ENCODE peak calls at places on chromosomes 16 and 17, in nine cellular contexts. W is hepatocyte; F is transverse colon; N is cardiac fibroblast; I is fibroblast of lung; Z is upper lobe of right lung; Q is gastrocnemius medialis; X is A549; O is activated CD8-positive, alpha-beta T cell treated with anti-CD3 and anti-CD28 coated beads for 36 hours. C is an unnamed sample.

GRCh38 chr16:1450841-1451240 is 6.5 kb upstream of the CCDC154 start:
- DNase-seq in W (no peak), Z (no peak), O (no peak), X (no peak), Q (no peak), F (no peak), I (no peak), N (no peak), C (no peak)

GRCh38 chr17:44981221-44981968 is 13.3 kb upstream of the C1QL1 start:
- DNase-seq in I (peak), O (no peak), Q (no peak), W (peak), F (no peak), N (peak), X (peak), Z (no peak), C (peak)

GRCh38 chr17:19502517-19502916 is 31.1 kb upstream of the SLC47A1 start:
- DNase-seq in I (no peak), W (no peak), F (no peak), Z (peak), N (no peak), O (peak), X (no peak), Q (no peak), C (no peak)

GRCh38 chr16:57310801-57311200 is 26.3 kb upstream of the PLLP start:
- DNase-seq in F (no peak), X (no peak), O (no peak), Q (no peak), W (no peak), Z (no peak), I (no peak), N (no peak), C (no peak)

GRCh38 chr17:2711608-2712299 is at the start of gene CLUH:
- DNase-seq in Q (peak), F (peak), I (peak), N (peak), O (peak), Z (peak), W (peak), X (peak), C (peak)

GRCh38 chr16:28951410-28951943 is 740 bp downstream of the NFATC2IP start:
- DNase-seq in O (peak), X (no peak), Z (no peak), F (peak), I (no peak), N (no peak), W (peak), Q (no peak), C (no peak)

GRCh38 chr17:72456026-72456569 is 335.3 kb downstream of the SOX9 start:
- DNase-seq in I (peak), W (peak), Z (no peak), N (peak), O (no peak), F (peak), X (peak), Q (no peak), C (peak)

GRCh38 chr16:74679983-74680382 is 13.3 kb upstream of the RFWD3 start:
- DNase-seq in Q (no peak), O (no peak), F (no peak), X (no peak), N (no peak), W (no peak), I (no peak), Z (no peak), C (no peak)

GRCh38 chr17:78885956-78886355 is 17.0 kb downstream of the CEP295NL start:
- DNase-seq in N (no peak), Q (no peak), F (peak), X (no peak), W (no peak), Z (no peak), O (no peak), I (no peak), C (no peak)

GRCh38 chr17:60134396-60135159 is 15.2 kb upstream of the CA4 start:
- DNase-seq in W (no peak), O (peak), I (peak), F (no peak), Q (no peak), N (peak), Z (peak), X (no peak), C (peak)

GRCh38 chr16:66541388-66542360 is 8.2 kb downstream of the TK2 start:
- DNase-seq in N (no peak), O (no peak), F (no peak), Q (no peak), Z (no peak), I (no peak), W (no peak), X (no peak), C (no peak)

GRCh38 chr17:80882926-80883685 is 108.5 kb upstream of the CHMP6 start:
- DNase-seq in N (no peak), F (no peak), Z (no peak), Q (peak), O (no peak), X (no peak), I (no peak), W (no peak), C (no peak)

GRCh38 chr16:28175715-28176114 is 36.0 kb downstream of the XPO6 start:
- DNase-seq in F (no peak), N (no peak), W (no peak), X (no peak), Q (no peak), I (no peak), Z (no peak), O (no peak), C (no peak)

GRCh38 chr17:38353084-38353604 is 1.5 kb downstream of the SOCS7 start:
- DNase-seq in W (no peak), I (peak), N (no peak), Q (no peak), Z (no peak), X (no peak), F (no peak), O (no peak), C (no peak)

GRCh38 chr16:50771366-50771765 is 29.5 kb downstream of the CYLD start:
- DNase-seq in O (no peak), F (no peak), Z (no peak), X (no peak), I (peak), Q (no peak), N (no peak), W (no peak), C (peak)

GRCh38 chr17:75773121-75773807 is 8.3 kb upstream of the GALK1 start:
- DNase-seq in Q (peak), X (no peak), N (no peak), I (no peak), F (peak), W (peak), Z (peak), O (no peak), C (no peak)

GRCh38 chr17:65370669-65371126 is 190.8 kb downstream of the AXIN2 start:
- DNase-seq in I (peak), Z (no peak), Q (no peak), F (peak), O (peak), W (peak), N (peak), X (peak), C (no peak)

GRCh38 chr17:48299760-48300159 is 130.3 kb downstream of the SKAP1 start:
- DNase-seq in O (no peak), X (no peak), Z (no peak), W (no peak), Q (no peak), I (no peak), N (no peak), F (no peak), C (no peak)

GRCh38 chr17:77404812-77405581 is 264.2 kb downstream of the SEC14L1 start:
- DNase-seq in Q (no peak), I (peak), W (no peak), F (peak), O (peak), Z (peak), X (no peak), N (peak), C (peak)

GRCh38 chr16:85958731-85959130 is 59.8 kb downstream of the IRF8 start:
- DNase-seq in I (no peak), O (no peak), X (no peak), Z (no peak), W (no peak), Q (no peak), N (no peak), F (no peak), C (no peak)

GRCh38 chr17:19319771-19320505 is 42.6 kb downstream of the B9D1 start:
- DNase-seq in X (no peak), O (no peak), W (no peak), N (no peak), Z (peak), F (no peak), I (no peak), Q (peak), C (no peak)

GRCh38 chr16:6684076-6684673 is 648.5 kb upstream of the RBFOX1 start:
- DNase-seq in I (no peak), F (peak), X (peak), N (no peak), Q (no peak), O (peak), W (peak), Z (no peak), C (no peak)

GRCh38 chr17:41810659-41811548 is 845 bp downstream of the P3H4 start:
- DNase-seq in Q (no peak), W (peak), I (no peak), X (no peak), Z (peak), F (peak), N (no peak), O (no peak), C (no peak)

GRCh38 chr17:43905985-43906852 is 1.1 kb downstream of the MPP2 start:
- DNase-seq in Q (peak), I (peak), O (peak), N (peak), F (peak), X (peak), Z (peak), W (peak), C (no peak)

GRCh38 chr16:9159839-9160550 is 68.6 kb downstream of the HAPSTR1 start:
- DNase-seq in I (peak), W (peak), F (peak), X (peak), N (peak), Q (no peak), Z (peak), O (peak), C (peak)

GRCh38 chr16:2090481-2090797 is 42.7 kb downstream of the TSC2 start:
- DNase-seq in Q (peak), N (no peak), F (peak), Z (no peak), I (no peak), W (no peak), O (no peak), X (no peak), C (no peak)

GRCh38 chr17:13885550-13885949 is 183.8 kb upstream of the COX10 start:
- DNase-seq in X (no peak), Z (no peak), W (no peak), O (no peak), F (no peak), I (no peak), Q (no peak), N (no peak), C (no peak)

GRCh38 chr17:43216762-43217613 is 5.3 kb downstream of the TMEM106A start:
- DNase-seq in W (peak), X (no peak), F (no peak), I (no peak), O (no peak), Q (no peak), N (no peak), Z (peak), C (no peak)

GRCh38 chr17:50471009-50471905 is 2.6 kb upstream of the CHAD start:
- DNase-seq in N (no peak), F (no peak), I (no peak), X (no peak), Q (no peak), O (no peak), Z (no peak), W (no peak), C (no peak)

GRCh38 chr17:50621562-50621961 is 13.1 kb upstream of the ABCC3 start:
- DNase-seq in I (no peak), Q (no peak), O (no peak), N (peak), F (no peak), X (no peak), W (no peak), Z (no peak), C (no peak)

GRCh38 chr16:57262841-57263584 is 18.0 kb downstream of the ARL2BP start:
- DNase-seq in Q (no peak), X (no peak), N (no peak), Z (peak), F (no peak), W (no peak), O (no peak), I (no peak), C (no peak)

GRCh38 chr16:35776-36305 is 17.6 kb downstream of the POLR3K start:
- DNase-seq in I (no peak), Q (no peak), O (no peak), F (no peak), X (no peak), W (no peak), N (no peak), Z (no peak), C (no peak)

GRCh38 chr16:68332411-68333121 is 21.7 kb downstream of the PRMT7 start:
- DNase-seq in O (no peak), F (peak), Z (no peak), Q (peak), X (no peak), I (peak), N (peak), W (peak), C (no peak)

GRCh38 chr16:23186171-23186570 is 3.6 kb downstream of the SCNN1G start:
- DNase-seq in O (no peak), N (no peak), F (no peak), X (no peak), Z (no peak), I (no peak), W (no peak), Q (no peak), C (no peak)

GRCh38 chr16:76749780-76750375 is 441.1 kb upstream of the MON1B start:
- DNase-seq in I (no peak), N (no peak), F (no peak), W (no peak), Z (no peak), X (no peak), Q (no peak), O (no peak), C (no peak)
- TF ChIP-seq CTCF in I (no peak), N (no peak), F (no peak), W (no peak), Z (no peak), X (no peak), Q (no peak), O (no peak), C (no peak)

GRCh38 chr17:17032131-17032692 is 10.0 kb upstream of the MPRIP start:
- DNase-seq in I (peak), Z (peak), O (no peak), X (peak), F (peak), Q (peak), W (peak), N (peak), C (peak)
- TF ChIP-seq CTCF in I (no peak), Z (no peak), O (no peak), X (no peak), F (no peak), Q (no peak), W (no peak), N (no peak), C (no peak)

DNA sequence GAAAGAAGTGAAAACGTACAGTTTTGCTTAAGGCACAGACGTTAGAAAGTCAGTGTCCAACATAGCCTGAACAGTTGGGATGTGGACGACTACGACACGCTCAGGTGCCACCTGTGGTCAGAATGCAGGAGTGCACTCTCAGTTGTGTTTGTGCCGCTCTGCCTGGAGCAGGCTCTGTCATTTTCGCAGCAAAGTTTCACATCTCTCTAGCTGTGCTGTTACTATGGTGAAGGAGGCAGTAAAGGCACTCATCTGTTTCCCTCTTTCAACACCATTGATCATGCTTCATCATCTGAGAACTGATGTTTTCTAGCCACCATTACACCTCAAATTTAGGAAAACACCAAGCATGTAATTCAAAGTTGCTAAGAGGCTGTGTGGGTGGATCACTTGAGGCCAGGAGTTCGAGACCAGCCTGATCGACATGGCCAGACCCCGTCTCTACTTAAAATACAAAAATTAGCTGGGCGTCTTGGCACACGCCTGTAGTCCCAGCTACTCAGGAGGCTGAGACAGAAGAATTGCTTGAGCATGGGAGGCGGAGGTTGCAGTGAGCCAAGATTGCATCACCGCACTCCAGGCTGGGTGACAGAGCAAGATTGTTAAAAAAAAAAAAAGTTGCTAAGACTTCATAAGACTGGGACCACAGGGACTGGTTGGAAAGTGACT is 44.9 kb upstream of the DNAJA2 start:
- DNase-seq in N (peak), F (peak), Q (no peak), I (no peak), Z (no peak), X (peak), O (peak), W (peak), C (peak)
- TF ChIP-seq CTCF in N (peak), F (peak), Q (peak), I (peak), Z (peak), X (no peak), O (peak), W (peak), C (peak)

DNA sequence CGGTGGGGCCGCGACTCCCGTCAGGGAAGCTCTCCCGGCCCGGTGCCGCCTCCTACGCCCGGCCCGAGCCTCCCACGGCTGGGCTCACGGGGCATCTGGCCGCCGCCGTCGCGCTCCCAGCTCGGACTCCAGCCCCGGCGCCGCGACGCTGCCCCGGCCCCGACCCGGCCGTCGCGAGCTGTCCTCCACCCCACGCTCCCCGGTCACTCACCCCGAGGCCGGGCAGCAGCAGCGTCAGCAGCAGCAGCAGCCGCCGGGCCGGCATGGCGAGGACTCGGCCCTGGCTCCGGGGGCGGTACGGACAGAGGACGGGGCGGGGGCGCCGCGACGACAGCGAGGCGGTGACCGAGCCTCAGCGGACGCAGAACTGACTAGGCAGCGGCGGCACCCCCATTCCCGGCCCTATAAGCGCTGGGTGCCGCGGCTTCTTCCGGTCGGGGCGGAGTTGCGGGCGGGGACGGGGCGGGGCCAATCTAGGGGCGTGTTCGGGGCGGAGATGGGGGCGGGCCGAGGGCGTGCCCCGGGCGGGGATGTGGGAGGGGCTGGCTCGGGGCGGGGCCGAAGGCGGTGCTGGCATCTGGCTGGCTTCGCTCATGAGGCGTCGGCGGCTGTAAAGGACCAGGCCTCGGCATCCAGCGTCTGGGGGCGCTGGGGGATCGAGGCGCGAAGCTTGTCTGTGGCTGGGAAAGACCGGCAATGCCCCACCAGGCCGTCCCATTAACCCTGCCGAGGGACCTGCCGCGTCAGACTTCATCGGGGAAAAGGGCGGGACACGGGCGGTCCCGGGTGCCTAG is at the start of gene ERN1:
- DNase-seq in W (peak), O (peak), F (peak), Q (peak), N (peak), Z (peak), X (peak), I (peak), C (peak)
- TF ChIP-seq CTCF in W (peak), O (no peak), F (no peak), Q (no peak), N (no peak), Z (no peak), X (no peak), I (no peak), C (no peak)

DNA sequence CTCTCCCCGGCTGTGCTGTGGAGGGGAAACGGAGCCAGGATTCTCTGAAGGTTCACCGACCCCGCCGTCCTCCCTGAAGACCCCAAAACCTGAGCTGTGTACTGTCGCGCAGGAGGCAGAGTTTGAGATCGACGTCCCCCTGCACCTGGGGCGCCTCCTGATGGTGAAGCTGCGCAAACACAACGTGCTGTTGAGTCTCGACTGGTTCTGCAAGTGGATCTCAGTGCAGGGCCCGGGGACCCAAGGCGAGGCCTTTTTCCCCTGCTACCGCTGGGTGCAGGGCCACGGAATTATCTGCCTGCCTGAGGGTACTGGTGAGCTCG is 62.6 kb upstream of the TEKT1 start:
- DNase-seq in W (no peak), I (no peak), N (peak), Z (no peak), F (no peak), X (no peak), O (peak), Q (no peak), C (no peak)
- TF ChIP-seq CTCF in W (peak), I (peak), N (peak), Z (peak), F (no peak), X (no peak), O (peak), Q (peak), C (peak)

GRCh38 chr17:11031787-11032186 is 193.9 kb upstream of the PIRT start:
- DNase-seq in I (no peak), F (no peak), Z (no peak), O (no peak), X (peak), N (no peak), W (no peak), Q (no peak), C (no peak)
- TF ChIP-seq CTCF in I (no peak), F (no peak), Z (no peak), O (no peak), X (no peak), N (no peak), W (no peak), Q (no peak), C (peak)

GRCh38 chr17:21043296-21044232 is 753 bp upstream of the USP22 start:
- DNase-seq in I (peak), N (peak), O (peak), X (peak), W (peak), Q (no peak), F (peak), Z (peak), C (peak)
- TF ChIP-seq CTCF in I (peak), N (peak), O (peak), X (peak), W (peak), Q (peak), F (peak), Z (peak), C (peak)

GRCh38 chr16:24568392-24568791 is 29.0 kb downstream of the RBBP6 start:
- DNase-seq in N (peak), Z (no peak), W (no peak), F (no peak), I (peak), X (peak), Q (no peak), O (no peak), C (no peak)
- TF ChIP-seq CTCF in N (peak), Z (peak), W (peak), F (peak), I (peak), X (peak), Q (peak), O (no peak), C (peak)